ENCODE peak calls at places on chromosomes 7 and 10, in six cellular contexts. One of them, this sample, is unnamed.

GRCh38 chr7:102279537-102280400 is 6.9 kb upstream of the SH2B2 start:
- DNase-seq in esophagus muscularis mucosa: no peak
- DNase-seq in CD8-positive, alpha-beta T cell: peak
- DNase-seq in heart left ventricle: no peak
- DNase-seq in neural progenitor cell: peak
- DNase-seq in neural crest cell: peak
- DNase-seq in this sample: peak

GRCh38 chr10:90193240-90193985 is 492.0 kb downstream of the KIF20B start:
- DNase-seq in CD8-positive, alpha-beta T cell: no peak
- DNase-seq in neural crest cell: no peak
- DNase-seq in heart left ventricle: no peak
- DNase-seq in neural progenitor cell: no peak
- DNase-seq in esophagus muscularis mucosa: no peak
- DNase-seq in this sample: no peak

GRCh38 chr7:42035205-42035604 is 201.8 kb downstream of the GLI3 start:
- DNase-seq in neural progenitor cell: no peak
- DNase-seq in neural crest cell: no peak
- DNase-seq in CD8-positive, alpha-beta T cell: no peak
- DNase-seq in esophagus muscularis mucosa: no peak
- DNase-seq in heart left ventricle: no peak
- DNase-seq in this sample: no peak

GRCh38 chr10:34292675-34293074 is 522.4 kb downstream of the PARD3 start:
- DNase-seq in CD8-positive, alpha-beta T cell: no peak
- DNase-seq in esophagus muscularis mucosa: no peak
- DNase-seq in neural progenitor cell: no peak
- DNase-seq in neural crest cell: no peak
- DNase-seq in heart left ventricle: no peak
- DNase-seq in this sample: no peak

GRCh38 chr10:70617798-70618568 is 15.4 kb upstream of the PRF1 start:
- DNase-seq in CD8-positive, alpha-beta T cell: no peak
- DNase-seq in esophagus muscularis mucosa: no peak
- DNase-seq in heart left ventricle: no peak
- DNase-seq in neural progenitor cell: no peak
- DNase-seq in neural crest cell: no peak
- DNase-seq in this sample: no peak

GRCh38 chr7:142301923-142302550 is 44.2 kb upstream of the PRSS58 start:
- DNase-seq in heart left ventricle: no peak
- DNase-seq in neural crest cell: no peak
- DNase-seq in CD8-positive, alpha-beta T cell: no peak
- DNase-seq in esophagus muscularis mucosa: peak
- DNase-seq in neural progenitor cell: no peak
- DNase-seq in this sample: peak

GRCh38 chr10:14225374-14225773 is 105.3 kb downstream of the FRMD4A start:
- DNase-seq in esophagus muscularis mucosa: no peak
- DNase-seq in CD8-positive, alpha-beta T cell: no peak
- DNase-seq in heart left ventricle: no peak
- DNase-seq in neural crest cell: no peak
- DNase-seq in neural progenitor cell: no peak
- DNase-seq in this sample: no peak

GRCh38 chr10:5963071-5963470 is 14.3 kb downstream of the IL15RA start:
- DNase-seq in neural crest cell: no peak
- DNase-seq in neural progenitor cell: no peak
- DNase-seq in heart left ventricle: peak
- DNase-seq in esophagus muscularis mucosa: no peak
- DNase-seq in CD8-positive, alpha-beta T cell: no peak
- DNase-seq in this sample: no peak

GRCh38 chr7:1297476-1297972 is 64.9 kb downstream of the UNCX start:
- DNase-seq in CD8-positive, alpha-beta T cell: no peak
- DNase-seq in esophagus muscularis mucosa: no peak
- DNase-seq in neural progenitor cell: no peak
- DNase-seq in heart left ventricle: no peak
- DNase-seq in neural crest cell: no peak
- DNase-seq in this sample: no peak

GRCh38 chr7:37524807-37525206 is 76.1 kb upstream of the ELMO1 start:
- DNase-seq in neural crest cell: no peak
- DNase-seq in esophagus muscularis mucosa: no peak
- DNase-seq in neural progenitor cell: no peak
- DNase-seq in CD8-positive, alpha-beta T cell: no peak
- DNase-seq in heart left ventricle: no peak
- DNase-seq in this sample: no peak

GRCh38 chr7:116259821-116260440 is 49.6 kb downstream of the TES start:
- DNase-seq in esophagus muscularis mucosa: no peak
- DNase-seq in neural progenitor cell: no peak
- DNase-seq in CD8-positive, alpha-beta T cell: no peak
- DNase-seq in neural crest cell: no peak
- DNase-seq in heart left ventricle: no peak
- DNase-seq in this sample: no peak

GRCh38 chr7:26189697-26190096 is 10.8 kb downstream of the HNRNPA2B1 start:
- DNase-seq in CD8-positive, alpha-beta T cell: no peak
- DNase-seq in neural crest cell: no peak
- DNase-seq in neural progenitor cell: no peak
- DNase-seq in heart left ventricle: no peak
- DNase-seq in esophagus muscularis mucosa: no peak
- DNase-seq in this sample: no peak

GRCh38 chr10:94546058-94546595 is 539 bp downstream of the HELLS start:
- DNase-seq in esophagus muscularis mucosa: no peak
- DNase-seq in heart left ventricle: no peak
- DNase-seq in CD8-positive, alpha-beta T cell: no peak
- DNase-seq in neural progenitor cell: peak
- DNase-seq in neural crest cell: no peak
- DNase-seq in this sample: peak

GRCh38 chr10:75695994-75696393 is 264.6 kb downstream of the LRMDA start:
- DNase-seq in esophagus muscularis mucosa: no peak
- DNase-seq in CD8-positive, alpha-beta T cell: no peak
- DNase-seq in heart left ventricle: no peak
- DNase-seq in neural progenitor cell: no peak
- DNase-seq in neural crest cell: no peak
- DNase-seq in this sample: no peak

GRCh38 chr10:75058142-75058541 is 53.3 kb upstream of the SAMD8 start:
- DNase-seq in neural crest cell: no peak
- DNase-seq in esophagus muscularis mucosa: no peak
- DNase-seq in CD8-positive, alpha-beta T cell: no peak
- DNase-seq in neural progenitor cell: no peak
- DNase-seq in heart left ventricle: no peak
- DNase-seq in this sample: no peak

GRCh38 chr10:116271593-116272496 is 1.2 kb downstream of the GFRA1 start:
- DNase-seq in esophagus muscularis mucosa: no peak
- DNase-seq in CD8-positive, alpha-beta T cell: no peak
- DNase-seq in heart left ventricle: peak
- DNase-seq in neural crest cell: peak
- DNase-seq in neural progenitor cell: peak
- DNase-seq in this sample: peak

GRCh38 chr10:34187201-34187600 is 627.9 kb downstream of the PARD3 start:
- DNase-seq in CD8-positive, alpha-beta T cell: no peak
- DNase-seq in neural progenitor cell: no peak
- DNase-seq in neural crest cell: no peak
- DNase-seq in heart left ventricle: no peak
- DNase-seq in esophagus muscularis mucosa: no peak
- DNase-seq in this sample: no peak

GRCh38 chr10:132422169-132422691 is 25.2 kb downstream of the PWWP2B start:
- DNase-seq in neural crest cell: no peak
- DNase-seq in neural progenitor cell: no peak
- DNase-seq in esophagus muscularis mucosa: no peak
- DNase-seq in CD8-positive, alpha-beta T cell: no peak
- DNase-seq in heart left ventricle: no peak
- DNase-seq in this sample: no peak

GRCh38 chr10:132425029-132425758 is 28.2 kb downstream of the PWWP2B start:
- DNase-seq in heart left ventricle: no peak
- DNase-seq in CD8-positive, alpha-beta T cell: no peak
- DNase-seq in esophagus muscularis mucosa: no peak
- DNase-seq in neural crest cell: no peak
- DNase-seq in neural progenitor cell: no peak
- DNase-seq in this sample: no peak

GRCh38 chr10:132421377-132422168 is 24.6 kb downstream of the PWWP2B start:
- DNase-seq in heart left ventricle: peak
- DNase-seq in neural progenitor cell: peak
- DNase-seq in neural crest cell: peak
- DNase-seq in esophagus muscularis mucosa: no peak
- DNase-seq in CD8-positive, alpha-beta T cell: no peak
- DNase-seq in this sample: no peak

GRCh38 chr10:132422931-132423813 is 26.2 kb downstream of the PWWP2B start:
- DNase-seq in CD8-positive, alpha-beta T cell: no peak
- DNase-seq in neural progenitor cell: no peak
- DNase-seq in heart left ventricle: no peak
- DNase-seq in esophagus muscularis mucosa: no peak
- DNase-seq in neural crest cell: no peak
- DNase-seq in this sample: no peak

GRCh38 chr10:132423966-132424847 is 27.2 kb downstream of the PWWP2B start:
- DNase-seq in CD8-positive, alpha-beta T cell: no peak
- DNase-seq in heart left ventricle: no peak
- DNase-seq in neural progenitor cell: no peak
- DNase-seq in neural crest cell: no peak
- DNase-seq in esophagus muscularis mucosa: no peak
- DNase-seq in this sample: no peak
- TF ChIP-seq CTCF in CD8-positive, alpha-beta T cell: no peak
- TF ChIP-seq CTCF in heart left ventricle: no peak
- TF ChIP-seq CTCF in neural progenitor cell: no peak
- TF ChIP-seq CTCF in neural crest cell: no peak
- TF ChIP-seq CTCF in esophagus muscularis mucosa: no peak
- TF ChIP-seq CTCF in this sample: no peak

DNA sequence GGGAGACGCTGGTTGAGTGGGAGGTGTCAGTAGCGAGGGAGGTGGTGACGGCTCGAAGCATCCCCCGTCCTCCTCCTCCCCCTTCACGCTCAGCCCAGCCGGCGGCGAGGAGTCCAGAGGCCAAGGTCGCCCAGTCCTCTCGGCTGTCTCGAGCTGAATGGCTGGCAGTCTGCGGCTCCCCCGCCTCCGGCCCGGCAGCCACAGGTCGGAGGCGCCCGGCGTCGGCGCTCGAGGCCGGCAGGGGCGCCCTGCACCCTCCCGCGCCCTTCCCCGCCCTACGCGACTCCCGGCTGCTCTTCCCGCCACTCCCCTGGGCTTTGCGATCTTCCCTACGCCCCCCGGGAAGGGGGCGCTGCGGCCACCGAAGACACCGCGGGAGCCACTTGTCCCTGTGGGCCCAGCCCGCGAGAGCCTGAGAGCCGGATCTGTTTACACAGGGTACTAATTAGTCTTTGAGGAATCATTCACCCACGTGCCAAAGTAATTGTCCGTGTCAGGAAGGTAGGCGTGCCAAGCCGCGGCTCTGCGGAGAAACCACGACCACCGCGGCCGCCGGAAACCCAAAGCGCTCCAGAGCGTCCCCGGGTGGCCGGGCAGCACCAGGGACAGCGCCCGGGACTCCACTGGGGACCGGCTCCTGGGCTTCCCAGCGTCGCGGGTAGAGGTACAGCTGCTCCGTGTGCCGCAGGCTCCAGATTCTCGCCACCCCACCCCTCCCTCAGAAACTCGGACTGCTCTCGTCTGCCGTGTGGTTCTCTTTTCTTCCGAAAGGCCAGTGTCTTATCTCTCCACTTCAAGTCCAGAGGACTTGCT is at the start of gene NXPH1:
- DNase-seq in neural progenitor cell: peak
- DNase-seq in CD8-positive, alpha-beta T cell: no peak
- DNase-seq in heart left ventricle: peak
- DNase-seq in esophagus muscularis mucosa: no peak
- DNase-seq in neural crest cell: peak
- DNase-seq in this sample: no peak
- TF ChIP-seq CTCF in neural progenitor cell: peak
- TF ChIP-seq CTCF in CD8-positive, alpha-beta T cell: no peak
- TF ChIP-seq CTCF in heart left ventricle: no peak
- TF ChIP-seq CTCF in esophagus muscularis mucosa: no peak
- TF ChIP-seq CTCF in neural crest cell: peak
- TF ChIP-seq CTCF in this sample: no peak

GRCh38 chr10:3735175-3735574 is 49.8 kb downstream of the KLF6 start:
- DNase-seq in CD8-positive, alpha-beta T cell: no peak
- DNase-seq in neural crest cell: no peak
- DNase-seq in neural progenitor cell: peak
- DNase-seq in heart left ventricle: no peak
- DNase-seq in esophagus muscularis mucosa: no peak
- DNase-seq in this sample: no peak
- TF ChIP-seq CTCF in CD8-positive, alpha-beta T cell: no peak
- TF ChIP-seq CTCF in neural crest cell: no peak
- TF ChIP-seq CTCF in neural progenitor cell: peak
- TF ChIP-seq CTCF in heart left ventricle: peak
- TF ChIP-seq CTCF in esophagus muscularis mucosa: no peak
- TF ChIP-seq CTCF in this sample: peak

GRCh38 chr7:75650062-75650461 is 88.7 kb downstream of the HIP1 start:
- DNase-seq in neural crest cell: no peak
- DNase-seq in CD8-positive, alpha-beta T cell: no peak
- DNase-seq in esophagus muscularis mucosa: no peak
- DNase-seq in heart left ventricle: no peak
- DNase-seq in neural progenitor cell: peak
- DNase-seq in this sample: no peak
- TF ChIP-seq CTCF in neural crest cell: no peak
- TF ChIP-seq CTCF in CD8-positive, alpha-beta T cell: no peak
- TF ChIP-seq CTCF in esophagus muscularis mucosa: no peak
- TF ChIP-seq CTCF in heart left ventricle: no peak
- TF ChIP-seq CTCF in neural progenitor cell: peak
- TF ChIP-seq CTCF in this sample: no peak

DNA sequence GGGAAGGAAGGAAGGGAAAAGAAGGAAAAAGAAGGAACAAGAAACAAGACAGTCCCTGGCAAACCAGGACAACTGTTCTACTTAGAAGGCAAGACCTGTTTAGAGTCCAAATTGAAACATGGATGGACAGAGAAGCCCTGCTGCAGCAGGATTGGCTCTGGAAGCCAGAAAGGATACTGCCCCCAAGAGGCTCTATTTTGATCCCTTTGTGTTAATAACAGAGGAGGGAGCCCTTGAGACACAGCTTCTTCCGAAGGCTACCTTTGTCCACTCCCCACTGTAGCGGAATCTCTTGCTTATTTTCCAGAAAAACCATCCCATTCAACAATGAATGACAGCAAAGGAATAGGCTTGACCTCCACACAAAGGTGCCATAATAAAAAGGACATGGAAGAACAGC is 120.3 kb upstream of the FOXK1 start:
- DNase-seq in CD8-positive, alpha-beta T cell: no peak
- DNase-seq in heart left ventricle: no peak
- DNase-seq in neural crest cell: no peak
- DNase-seq in neural progenitor cell: peak
- DNase-seq in esophagus muscularis mucosa: no peak
- DNase-seq in this sample: no peak
- TF ChIP-seq CTCF in CD8-positive, alpha-beta T cell: no peak
- TF ChIP-seq CTCF in heart left ventricle: no peak
- TF ChIP-seq CTCF in neural crest cell: no peak
- TF ChIP-seq CTCF in neural progenitor cell: peak
- TF ChIP-seq CTCF in esophagus muscularis mucosa: no peak
- TF ChIP-seq CTCF in this sample: no peak

DNA sequence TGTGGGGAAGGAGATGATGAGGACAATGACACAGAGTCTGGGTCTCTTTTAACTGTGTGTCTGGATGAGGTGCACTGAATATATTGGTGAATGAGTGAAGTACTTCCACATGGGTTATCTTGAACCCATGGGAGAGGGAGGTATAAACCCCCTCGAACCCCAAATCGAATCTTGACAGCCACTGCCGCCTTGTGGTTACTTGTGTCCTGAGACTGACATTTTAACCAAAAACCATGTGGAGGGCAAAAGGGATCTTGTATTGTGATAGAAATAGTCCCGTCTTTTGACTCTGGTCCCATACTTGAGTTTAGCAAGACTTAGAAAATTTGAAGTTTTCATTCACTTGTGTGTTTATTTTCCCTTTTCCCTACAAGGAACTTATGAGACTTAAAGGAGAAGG is 283.3 kb downstream of the PHTF2 start:
- DNase-seq in esophagus muscularis mucosa: no peak
- DNase-seq in heart left ventricle: no peak
- DNase-seq in neural progenitor cell: peak
- DNase-seq in CD8-positive, alpha-beta T cell: no peak
- DNase-seq in neural crest cell: no peak
- DNase-seq in this sample: no peak
- TF ChIP-seq CTCF in esophagus muscularis mucosa: no peak
- TF ChIP-seq CTCF in heart left ventricle: no peak
- TF ChIP-seq CTCF in neural progenitor cell: peak
- TF ChIP-seq CTCF in CD8-positive, alpha-beta T cell: no peak
- TF ChIP-seq CTCF in neural crest cell: no peak
- TF ChIP-seq CTCF in this sample: no peak